ENCODE peak calls at places on chromosomes 2 and 18, in four cellular contexts. One of them, this sample, is unnamed. For H3K9me3, the result is how much of the 10 kb centered on the place peaks cover.

GRCh38 chr18:24940416-24940815 is 411.6 kb downstream of the ZNF521 start:
- DNase-seq in left ventricle myocardium inferior: no peak
- DNase-seq in SJSA1: no peak
- DNase-seq in neuronal stem cell: no peak
- DNase-seq in this sample: no peak

GRCh38 chr2:233247744-233248143 is 3.7 kb upstream of the ATG16L1 start:
- DNase-seq in neuronal stem cell: no peak
- DNase-seq in SJSA1: peak
- DNase-seq in left ventricle myocardium inferior: no peak
- DNase-seq in this sample: peak

GRCh38 chr2:30288576-30288975 is 57.2 kb downstream of the LBH start:
- DNase-seq in SJSA1: no peak
- DNase-seq in left ventricle myocardium inferior: no peak
- DNase-seq in neuronal stem cell: no peak
- DNase-seq in this sample: no peak

GRCh38 chr18:21550510-21550970 is 50.0 kb downstream of the ESCO1 start:
- DNase-seq in left ventricle myocardium inferior: no peak
- DNase-seq in neuronal stem cell: no peak
- DNase-seq in SJSA1: no peak
- DNase-seq in this sample: no peak

GRCh38 chr2:119366161-119366648 is 429 bp downstream of the C2orf76 start:
- DNase-seq in left ventricle myocardium inferior: no peak
- DNase-seq in neuronal stem cell: no peak
- DNase-seq in SJSA1: no peak
- DNase-seq in this sample: no peak

GRCh38 chr18:46324556-46324955 is 220.4 kb downstream of the HAUS1 start:
- DNase-seq in neuronal stem cell: no peak
- DNase-seq in left ventricle myocardium inferior: no peak
- DNase-seq in SJSA1: no peak
- DNase-seq in this sample: no peak

GRCh38 chr2:205650450-205650849 is 31.9 kb upstream of the NRP2 start:
- DNase-seq in left ventricle myocardium inferior: no peak
- DNase-seq in neuronal stem cell: peak
- DNase-seq in SJSA1: peak
- DNase-seq in this sample: no peak

GRCh38 chr2:70959851-70960832 is 18.3 kb upstream of the ANKRD53 start:
- DNase-seq in left ventricle myocardium inferior: no peak
- DNase-seq in SJSA1: peak
- DNase-seq in neuronal stem cell: no peak
- DNase-seq in this sample: no peak

GRCh38 chr2:37812414-37812813 is 112.7 kb upstream of the RMDN2 start:
- DNase-seq in SJSA1: no peak
- DNase-seq in left ventricle myocardium inferior: no peak
- DNase-seq in neuronal stem cell: no peak
- DNase-seq in this sample: no peak

GRCh38 chr2:223736488-223736887 is 100.9 kb downstream of the AP1S3 start:
- DNase-seq in left ventricle myocardium inferior: no peak
- DNase-seq in SJSA1: no peak
- DNase-seq in neuronal stem cell: no peak
- DNase-seq in this sample: no peak

GRCh38 chr2:57776916-57777315 is 269.7 kb upstream of the VRK2 start:
- DNase-seq in left ventricle myocardium inferior: no peak
- DNase-seq in SJSA1: no peak
- DNase-seq in neuronal stem cell: no peak
- DNase-seq in this sample: no peak
- H3K9me3 ChIP-seq in left ventricle myocardium inferior: under half
- H3K9me3 ChIP-seq in SJSA1: under half
- H3K9me3 ChIP-seq in neuronal stem cell: under half
- H3K9me3 ChIP-seq in this sample: under half

GRCh38 chr2:162342841-162343240 is 1.1 kb upstream of the GCA start:
- DNase-seq in left ventricle myocardium inferior: no peak
- DNase-seq in SJSA1: no peak
- DNase-seq in neuronal stem cell: no peak
- DNase-seq in this sample: no peak
- H3K9me3 ChIP-seq in left ventricle myocardium inferior: under half
- H3K9me3 ChIP-seq in SJSA1: under half
- H3K9me3 ChIP-seq in neuronal stem cell: under half
- H3K9me3 ChIP-seq in this sample: under half

DNA sequence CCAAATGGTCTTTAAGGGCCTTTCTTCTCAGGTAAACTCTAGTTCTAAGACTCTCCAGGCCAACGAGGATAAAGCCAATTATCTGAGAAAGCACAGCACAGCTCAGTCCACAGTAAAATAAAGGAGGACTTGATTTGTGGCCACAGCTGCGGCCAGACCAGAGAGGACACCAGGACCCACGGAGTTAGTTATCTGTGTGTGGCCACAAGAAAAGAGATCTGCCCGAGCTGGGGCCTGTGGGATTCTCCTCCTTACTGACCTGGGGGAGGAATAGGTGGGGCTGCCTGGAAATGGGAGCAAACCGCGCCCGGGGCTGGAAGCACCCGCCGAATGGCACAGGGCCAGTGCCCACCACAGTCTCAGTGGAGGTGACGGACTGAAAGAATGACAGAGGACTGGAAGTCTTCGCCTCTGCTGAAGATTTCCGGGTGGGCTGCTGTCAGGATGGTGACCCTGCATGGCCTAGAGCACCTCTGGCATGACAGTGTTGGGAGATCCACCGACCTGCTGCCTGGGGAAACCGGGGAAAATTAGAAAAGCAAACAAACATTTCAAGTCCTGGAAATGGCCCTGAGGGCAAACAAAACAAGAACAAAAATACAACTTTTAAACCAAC is 13.3 kb downstream of the PROC start:
- DNase-seq in neuronal stem cell: no peak
- DNase-seq in SJSA1: peak
- DNase-seq in left ventricle myocardium inferior: no peak
- DNase-seq in this sample: no peak
- H3K9me3 ChIP-seq in neuronal stem cell: under half
- H3K9me3 ChIP-seq in SJSA1: under half
- H3K9me3 ChIP-seq in left ventricle myocardium inferior: under half
- H3K9me3 ChIP-seq in this sample: under half

GRCh38 chr2:167972020-167972419 is 275.4 kb downstream of the STK39 start:
- DNase-seq in SJSA1: no peak
- DNase-seq in left ventricle myocardium inferior: no peak
- DNase-seq in neuronal stem cell: no peak
- DNase-seq in this sample: no peak
- H3K9me3 ChIP-seq in SJSA1: under half
- H3K9me3 ChIP-seq in left ventricle myocardium inferior: under half
- H3K9me3 ChIP-seq in neuronal stem cell: under half
- H3K9me3 ChIP-seq in this sample: under half

GRCh38 chr2:213664817-213665216 is 380.6 kb downstream of the SPAG16 start:
- DNase-seq in SJSA1: no peak
- DNase-seq in neuronal stem cell: no peak
- DNase-seq in left ventricle myocardium inferior: no peak
- DNase-seq in this sample: no peak
- H3K9me3 ChIP-seq in SJSA1: under half
- H3K9me3 ChIP-seq in neuronal stem cell: under half
- H3K9me3 ChIP-seq in left ventricle myocardium inferior: under half
- H3K9me3 ChIP-seq in this sample: under half

GRCh38 chr2:169911119-169911518 is 83.9 kb downstream of the UBR3 start:
- DNase-seq in SJSA1: no peak
- DNase-seq in left ventricle myocardium inferior: no peak
- DNase-seq in neuronal stem cell: no peak
- DNase-seq in this sample: no peak

GRCh38 chr2:169916623-169917022 is 89.4 kb downstream of the UBR3 start:
- DNase-seq in SJSA1: no peak
- DNase-seq in left ventricle myocardium inferior: no peak
- DNase-seq in neuronal stem cell: no peak
- DNase-seq in this sample: no peak
- H3K9me3 ChIP-seq in SJSA1: under half
- H3K9me3 ChIP-seq in left ventricle myocardium inferior: under half
- H3K9me3 ChIP-seq in neuronal stem cell: under half
- H3K9me3 ChIP-seq in this sample: under half

GRCh38 chr18:35267809-35268208 is 22.2 kb downstream of the ZSCAN30 start:
- DNase-seq in neuronal stem cell: no peak
- DNase-seq in SJSA1: no peak
- DNase-seq in left ventricle myocardium inferior: peak
- DNase-seq in this sample: no peak
- H3K9me3 ChIP-seq in neuronal stem cell: under half
- H3K9me3 ChIP-seq in SJSA1: under half
- H3K9me3 ChIP-seq in left ventricle myocardium inferior: under half
- H3K9me3 ChIP-seq in this sample: under half

DNA sequence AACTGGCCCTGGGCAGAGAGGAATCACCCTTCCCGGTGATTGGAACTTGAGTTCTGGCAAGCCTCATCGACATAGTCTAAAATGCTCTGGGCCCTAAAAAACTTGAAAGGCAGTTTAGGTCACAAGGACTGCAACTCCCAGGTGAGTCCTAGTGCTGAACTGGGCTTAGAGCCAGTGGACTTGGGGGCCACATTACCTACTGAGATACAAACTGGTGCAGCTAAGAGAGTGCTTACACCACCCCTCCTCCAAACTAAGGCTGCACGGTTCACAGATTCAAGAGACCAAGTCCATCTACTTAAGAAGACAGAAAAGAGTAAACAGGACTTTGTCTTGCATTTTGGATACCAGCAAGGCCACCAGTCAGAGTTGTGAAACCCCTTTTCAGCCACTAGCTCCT is 25.3 kb downstream of the ZNF519 start:
- DNase-seq in left ventricle myocardium inferior: no peak
- DNase-seq in neuronal stem cell: no peak
- DNase-seq in SJSA1: no peak
- DNase-seq in this sample: no peak
- H3K9me3 ChIP-seq in left ventricle myocardium inferior: half or more
- H3K9me3 ChIP-seq in neuronal stem cell: half or more
- H3K9me3 ChIP-seq in SJSA1: under half
- H3K9me3 ChIP-seq in this sample: under half

DNA sequence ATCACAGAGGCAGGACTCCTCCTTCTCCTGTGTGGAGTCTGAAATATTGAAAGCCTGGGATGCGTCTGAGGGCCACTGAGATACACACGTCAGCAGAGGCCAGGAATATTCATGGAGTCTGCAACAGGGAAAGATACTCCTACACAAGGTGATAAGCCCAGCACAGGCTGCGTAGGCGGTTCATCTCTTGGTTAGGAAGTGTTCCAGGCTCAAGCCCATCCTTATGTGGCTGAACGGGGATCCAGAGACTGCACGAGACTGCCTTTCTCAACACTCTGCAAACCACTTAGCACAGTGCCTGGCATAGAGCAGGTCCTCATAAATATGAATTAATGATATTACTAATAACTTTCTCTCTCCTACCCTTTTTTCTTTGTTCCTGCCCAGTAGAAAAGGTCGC is 29.2 kb upstream of the AGPS start:
- DNase-seq in SJSA1: no peak
- DNase-seq in left ventricle myocardium inferior: no peak
- DNase-seq in neuronal stem cell: no peak
- DNase-seq in this sample: no peak
- H3K9me3 ChIP-seq in SJSA1: under half
- H3K9me3 ChIP-seq in left ventricle myocardium inferior: under half
- H3K9me3 ChIP-seq in neuronal stem cell: under half
- H3K9me3 ChIP-seq in this sample: under half

GRCh38 chr2:59737313-59737712 is 816.1 kb downstream of the BCL11A start:
- DNase-seq in left ventricle myocardium inferior: no peak
- DNase-seq in neuronal stem cell: no peak
- DNase-seq in SJSA1: no peak
- DNase-seq in this sample: no peak
- H3K9me3 ChIP-seq in left ventricle myocardium inferior: under half
- H3K9me3 ChIP-seq in neuronal stem cell: under half
- H3K9me3 ChIP-seq in SJSA1: under half
- H3K9me3 ChIP-seq in this sample: under half

This sample was measured in T-helper 17 cell.